ENCODE peak calls at places on chromosomes 13 and 19, in six cellular contexts. E is cardiac fibroblast, C is lung, A is heart left ventricle, G is Caco-2, T is transverse colon. Q is an unnamed sample.

GRCh38 chr13:26370495-26370990 is 116.6 kb downstream of the CDK8 start:
- DNase-seq in E (peak), C (no peak), A (no peak), G (no peak), T (no peak), Q (no peak)

GRCh38 chr13:109156181-109156935 is 526.9 kb downstream of the MYO16 start:
- DNase-seq in E (peak), C (no peak), A (no peak), G (no peak), T (no peak), Q (peak)

GRCh38 chr19:33667141-33667540 is 45.4 kb downstream of the CHST8 start:
- DNase-seq in E (no peak), C (no peak), A (no peak), G (no peak), T (no peak), Q (no peak)

GRCh38 chr19:47891923-47892666 is 6.0 kb upstream of the SULT2A1 start:
- DNase-seq in E (peak), C (no peak), A (no peak), G (peak), T (no peak), Q (no peak)

GRCh38 chr19:41548954-41549688 is 26.8 kb upstream of the CEACAM21 start:
- DNase-seq in E (peak), C (no peak), A (no peak), G (no peak), T (peak), Q (no peak)

GRCh38 chr19:45297674-45298073 is 25.0 kb downstream of the CKM start:
- DNase-seq in E (no peak), C (no peak), A (no peak), G (no peak), T (no peak), Q (no peak)

GRCh38 chr19:6862673-6863078 is 24.7 kb upstream of the ADGRE1 start:
- DNase-seq in E (peak), C (peak), A (peak), G (peak), T (peak), Q (peak)

GRCh38 chr13:42652642-42653415 is 78.9 kb downstream of the TNFSF11 start:
- DNase-seq in E (no peak), C (no peak), A (no peak), G (no peak), T (no peak), Q (no peak)

GRCh38 chr13:109448629-109449028 is 337.8 kb downstream of the IRS2 start:
- DNase-seq in E (no peak), C (no peak), A (no peak), G (no peak), T (no peak), Q (no peak)

GRCh38 chr19:6103217-6103644 is 7.1 kb downstream of the RFX2 start:
- DNase-seq in E (peak), C (peak), A (peak), G (no peak), T (peak), Q (peak)

GRCh38 chr19:48968813-48969218 is 3.7 kb downstream of the FTL start:
- DNase-seq in E (peak), C (no peak), A (no peak), G (no peak), T (no peak), Q (no peak)

GRCh38 chr13:77833331-77833863 is 85.2 kb downstream of the EDNRB start:
- DNase-seq in E (peak), C (no peak), A (no peak), G (no peak), T (no peak), Q (peak)

GRCh38 chr13:49958321-49958720 is 22.2 kb upstream of the SPRYD7 start:
- DNase-seq in E (no peak), C (no peak), A (no peak), G (no peak), T (no peak), Q (no peak)

GRCh38 chr13:100610399-100611347 is 22.1 kb upstream of the GGACT start:
- DNase-seq in E (no peak), C (no peak), A (no peak), G (no peak), T (no peak), Q (no peak)

GRCh38 chr13:102203718-102204117 is 198.1 kb downstream of the FGF14 start:
- DNase-seq in E (no peak), C (no peak), A (no peak), G (no peak), T (no peak), Q (no peak)

GRCh38 chr13:62879071-62879470 is 1463.4 kb upstream of the PCDH20 start:
- DNase-seq in E (peak), C (no peak), A (no peak), G (no peak), T (no peak), Q (peak)

GRCh38 chr19:18854982-18855381 is 23.2 kb downstream of the UPF1 start:
- DNase-seq in E (no peak), C (no peak), A (no peak), G (no peak), T (no peak), Q (no peak)

GRCh38 chr19:53432088-53432661 is 391 bp downstream of the ZNF761 start:
- DNase-seq in E (peak), C (peak), A (peak), G (peak), T (peak), Q (peak)

GRCh38 chr19:7917292-7918061 is 2.7 kb upstream of the SNAPC2 start:
- DNase-seq in E (peak), C (no peak), A (no peak), G (peak), T (peak), Q (no peak)

GRCh38 chr19:6890938-6891337 is 3.6 kb downstream of the ADGRE1 start:
- DNase-seq in E (no peak), C (no peak), A (no peak), G (no peak), T (no peak), Q (no peak)

GRCh38 chr19:2333027-2333806 is 4.7 kb downstream of the SPPL2B start:
- DNase-seq in E (no peak), C (no peak), A (no peak), G (no peak), T (peak), Q (no peak)

GRCh38 chr19:18401580-18402112 is 4.2 kb upstream of the LRRC25 start:
- DNase-seq in E (peak), C (no peak), A (peak), G (peak), T (peak), Q (peak)

GRCh38 chr19:17762505-17763229 is 11.4 kb downstream of the FCHO1 start:
- DNase-seq in E (peak), C (no peak), A (no peak), G (peak), T (peak), Q (peak)

GRCh38 chr19:28042516-28042915 is 1170.4 kb downstream of the UQCRFS1 start:
- DNase-seq in E (no peak), C (no peak), A (no peak), G (no peak), T (no peak), Q (no peak)

GRCh38 chr19:10384580-10384979 is 4.2 kb upstream of the TYK2 start:
- DNase-seq in E (no peak), C (no peak), A (no peak), G (no peak), T (no peak), Q (no peak)

GRCh38 chr13:59680429-59681024 is 483.2 kb downstream of the DIAPH3 start:
- DNase-seq in E (peak), C (no peak), A (no peak), G (no peak), T (no peak), Q (peak)

GRCh38 chr19:37948362-37948761 is 41.4 kb downstream of the SIPA1L3 start:
- DNase-seq in E (no peak), C (no peak), A (no peak), G (no peak), T (no peak), Q (peak)

GRCh38 chr19:17847538-17848366 is at the start of gene JAK3:
- DNase-seq in E (peak), C (no peak), A (peak), G (no peak), T (peak), Q (no peak)

GRCh38 chr13:60094385-60095088 is 69.2 kb downstream of the DIAPH3 start:
- DNase-seq in E (no peak), C (no peak), A (no peak), G (no peak), T (no peak), Q (no peak)

DNA sequence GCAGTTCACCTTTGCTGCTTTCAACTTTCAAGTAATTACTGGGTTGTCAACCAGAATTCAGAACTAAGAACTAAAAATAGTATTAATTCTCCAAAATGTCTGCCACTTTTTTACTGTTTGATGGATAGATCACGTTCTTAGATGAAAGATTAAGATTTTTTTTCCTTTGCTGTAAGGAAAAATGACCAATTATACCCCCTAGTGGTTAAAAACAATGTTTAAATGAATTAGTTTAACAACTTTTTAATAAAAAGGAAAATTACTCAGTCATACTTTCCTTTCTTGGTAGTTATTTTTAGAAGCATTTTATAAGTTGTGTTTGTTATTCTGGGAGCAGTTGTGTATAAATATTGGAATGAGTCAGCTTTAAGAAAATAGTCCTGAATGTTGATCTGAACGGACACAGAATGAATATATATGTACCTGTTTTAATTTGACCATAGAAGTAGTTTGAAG is 4.6 kb downstream of the TM9SF2 start:
- DNase-seq in E (peak), C (no peak), A (no peak), G (no peak), T (no peak), Q (peak)
- TF ChIP-seq CTCF in E (peak), C (no peak), A (peak), G (peak), T (peak), Q (peak)

DNA sequence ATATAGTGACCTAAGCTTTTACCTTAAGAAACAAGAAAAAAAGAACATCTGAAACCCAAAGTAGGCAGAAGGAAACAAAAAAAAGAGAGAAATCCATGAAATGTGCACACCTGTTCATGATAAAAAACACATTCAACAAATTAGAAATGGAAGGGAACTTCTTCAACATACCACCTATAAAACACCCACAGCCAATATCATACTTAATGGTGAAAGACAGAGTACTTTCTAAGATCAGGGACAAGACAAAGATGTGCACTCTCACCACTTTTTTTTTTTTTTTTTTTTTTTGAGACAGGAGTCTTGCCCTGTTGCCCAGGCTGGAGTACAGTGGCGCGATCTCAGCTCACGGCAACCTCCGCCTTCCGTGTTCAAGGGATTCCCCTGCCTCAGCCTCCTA is 29.2 kb downstream of the ZNF45 start:
- DNase-seq in E (no peak), C (no peak), A (no peak), G (no peak), T (no peak), Q (no peak)
- TF ChIP-seq CTCF in E (no peak), C (no peak), A (no peak), G (no peak), T (no peak), Q (no peak)

GRCh38 chr13:39245688-39246087 is 207.4 kb downstream of the NHLRC3 start:
- DNase-seq in E (no peak), C (no peak), A (no peak), G (no peak), T (no peak), Q (peak)
- TF ChIP-seq CTCF in E (no peak), C (no peak), A (no peak), G (no peak), T (no peak), Q (no peak)

GRCh38 chr19:39558623-39559117 is 18.7 kb upstream of the EID2 start:
- DNase-seq in E (no peak), C (no peak), A (no peak), G (no peak), T (no peak), Q (no peak)
- TF ChIP-seq CTCF in E (no peak), C (no peak), A (no peak), G (no peak), T (no peak), Q (no peak)

GRCh38 chr13:30585748-30586262 is 31.9 kb upstream of the USPL1 start:
- DNase-seq in E (peak), C (no peak), A (no peak), G (no peak), T (no peak), Q (no peak)

GRCh38 chr13:30584332-30584731 is 33.4 kb upstream of the USPL1 start:
- DNase-seq in E (no peak), C (no peak), A (no peak), G (no peak), T (no peak), Q (no peak)

GRCh38 chr13:30580852-30581502 is 36.7 kb upstream of the USPL1 start:
- DNase-seq in E (no peak), C (no peak), A (no peak), G (no peak), T (no peak), Q (peak)

GRCh38 chr13:30577381-30577780 is 40.3 kb upstream of the USPL1 start:
- DNase-seq in E (peak), C (no peak), A (no peak), G (no peak), T (peak), Q (peak)

GRCh38 chr13:30581582-30581981 is 36.1 kb upstream of the USPL1 start:
- DNase-seq in E (peak), C (no peak), A (no peak), G (no peak), T (no peak), Q (peak)
- TF ChIP-seq CTCF in E (peak), C (peak), A (peak), G (peak), T (no peak), Q (peak)

GRCh38 chr19:55058781-55059610 is 4.0 kb downstream of the RDH13 start:
- DNase-seq in E (no peak), C (no peak), A (no peak), G (no peak), T (no peak), Q (no peak)
- TF ChIP-seq CTCF in E (no peak), C (no peak), A (no peak), G (no peak), T (no peak), Q (no peak)

DNA sequence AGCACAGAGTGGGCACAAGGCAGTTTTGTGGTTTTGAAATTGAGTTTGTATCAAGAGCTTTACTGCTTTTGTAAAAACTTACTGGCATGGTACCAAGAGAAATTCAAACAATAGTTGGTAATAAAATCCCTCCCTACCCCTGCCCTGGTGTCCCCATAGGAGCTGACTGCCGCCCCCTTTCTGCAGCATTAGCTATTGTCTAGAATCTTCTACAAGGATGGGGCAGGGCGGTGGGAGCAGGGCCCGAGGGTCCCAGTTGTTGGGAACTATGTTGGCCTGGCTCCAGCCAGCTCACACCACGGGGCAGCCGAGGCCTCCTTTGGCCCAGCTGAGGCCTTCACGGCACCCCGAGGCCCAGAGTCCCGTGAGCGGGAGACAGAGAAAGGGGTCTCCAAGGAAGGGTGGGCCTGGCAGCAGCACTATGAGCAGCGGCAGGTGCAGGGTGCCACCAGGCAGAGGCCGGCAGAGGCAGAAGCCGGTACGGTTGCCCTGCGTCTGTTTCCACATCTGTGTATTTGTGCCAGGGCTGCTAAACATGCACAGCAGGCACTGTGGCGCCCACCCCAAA is 57.9 kb downstream of the KDM4B start:
- DNase-seq in E (peak), C (no peak), A (no peak), G (no peak), T (no peak), Q (no peak)
- TF ChIP-seq CTCF in E (peak), C (no peak), A (no peak), G (no peak), T (no peak), Q (peak)

DNA sequence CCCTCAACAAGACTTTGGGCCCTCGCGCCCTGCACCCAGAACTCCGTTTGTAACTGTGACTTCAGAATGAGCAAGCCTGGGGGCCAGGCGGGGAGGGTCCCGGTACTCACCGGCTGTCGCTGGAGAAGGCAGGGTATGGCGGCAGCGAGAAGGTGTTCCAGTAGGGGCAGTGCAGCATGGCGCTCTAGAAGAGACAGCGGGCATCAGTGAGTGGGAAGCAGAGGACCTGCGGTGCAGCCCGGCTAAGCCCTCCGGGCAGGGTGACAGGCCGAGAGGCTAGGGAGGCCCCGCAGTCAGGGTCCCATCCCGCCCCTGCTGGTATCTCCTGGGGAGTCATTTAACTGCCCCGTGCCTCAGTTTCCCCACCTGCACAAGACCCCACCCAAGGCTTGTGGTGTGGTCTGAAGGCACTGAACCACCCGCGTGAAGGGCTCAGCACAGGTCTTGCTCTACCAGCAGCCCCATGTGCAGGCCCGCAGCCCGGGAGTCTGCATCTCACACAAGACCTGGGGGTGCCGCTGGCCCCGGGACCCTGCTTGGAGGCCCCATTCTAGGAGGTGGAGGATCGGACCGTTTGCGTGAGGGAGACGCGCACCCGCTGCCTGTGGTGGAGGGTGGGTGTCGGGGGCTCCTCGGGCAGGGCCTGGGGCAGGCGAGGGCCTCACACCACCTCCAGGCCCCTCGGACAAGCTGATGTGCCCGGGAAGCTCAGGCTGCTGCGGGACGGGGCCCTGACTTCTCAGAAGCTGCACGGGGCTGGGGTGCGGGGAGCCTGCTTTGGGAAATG is 24.6 kb downstream of the SBNO2 start:
- DNase-seq in E (no peak), C (no peak), A (no peak), G (no peak), T (no peak), Q (no peak)
- TF ChIP-seq CTCF in E (no peak), C (no peak), A (no peak), G (no peak), T (no peak), Q (no peak)

Q was measured in MCF 10A.